ENCODE peak calls at places on chromosomes 1 and 21, in six cellular contexts. T, R, V, B, A and U are unnamed samples.

GRCh38 chr1:74468982-74469603 is 43.3 kb downstream of the LRRC53 start:
- DNase-seq in V (peak), A (no peak), B (peak), T (peak), R (no peak), U (no peak)

GRCh38 chr1:243580072-243580471 is 270.0 kb downstream of the AKT3 start:
- DNase-seq in B (no peak), T (peak), A (no peak), R (no peak), V (no peak), U (no peak)

GRCh38 chr1:155976062-155976912 is 2.1 kb downstream of the ARHGEF2 start:
- DNase-seq in R (peak), A (no peak), V (peak), B (no peak), T (peak), U (no peak)

GRCh38 chr1:2564815-2565415 is 8.7 kb downstream of the TNFRSF14 start:
- DNase-seq in V (no peak), T (no peak), A (no peak), B (no peak), R (no peak), U (no peak)

GRCh38 chr1:83131692-83131955 is 867.3 kb downstream of the TTLL7 start:
- DNase-seq in V (no peak), R (no peak), T (no peak), B (no peak), A (no peak), U (no peak)

GRCh38 chr1:24067978-24068377 is 44.0 kb downstream of the MYOM3 start:
- DNase-seq in T (no peak), V (no peak), B (no peak), R (no peak), A (no peak), U (no peak)

GRCh38 chr1:101239095-101240040 is 2.5 kb downstream of the S1PR1 start:
- DNase-seq in V (no peak), T (no peak), R (peak), B (no peak), A (no peak), U (no peak)

GRCh38 chr1:3595949-3596348 is 15.4 kb downstream of the MEGF6 start:
- DNase-seq in R (no peak), B (no peak), T (no peak), V (no peak), A (no peak), U (no peak)

GRCh38 chr21:41511858-41512257 is 3.9 kb upstream of the TMPRSS2 start:
- DNase-seq in A (no peak), R (no peak), B (no peak), V (no peak), T (no peak), U (no peak)

GRCh38 chr1:58815680-58816071 is 31.8 kb upstream of the JUN start:
- DNase-seq in V (no peak), A (no peak), R (peak), B (peak), T (no peak), U (no peak)

GRCh38 chr21:42102063-42102462 is 30.9 kb downstream of the UMODL1 start:
- DNase-seq in T (peak), V (no peak), B (no peak), A (no peak), R (no peak), U (no peak)

GRCh38 chr1:15678578-15678977 is 5.5 kb upstream of the PLEKHM2 start:
- DNase-seq in A (no peak), B (no peak), R (no peak), T (peak), V (peak), U (no peak)

GRCh38 chr1:248404024-248404423 is 1.2 kb downstream of the OR2T1 start:
- DNase-seq in A (no peak), R (no peak), B (peak), T (peak), V (no peak), U (no peak)

GRCh38 chr1:196651637-196652215 is at the start of gene CFH:
- DNase-seq in B (no peak), T (peak), V (peak), A (no peak), R (no peak), U (no peak)

GRCh38 chr21:44513389-44514217 is 26.4 kb downstream of the KRTAP10-1 start:
- DNase-seq in B (no peak), A (no peak), V (no peak), R (no peak), T (no peak), U (no peak)

GRCh38 chr1:40594187-40594531 is 62.7 kb downstream of the ZNF684 start:
- DNase-seq in T (no peak), V (no peak), B (no peak), A (no peak), R (no peak), U (no peak)

GRCh38 chr21:44332965-44333364 is 6.2 kb downstream of the CFAP410 start:
- DNase-seq in T (no peak), B (no peak), V (no peak), A (no peak), R (no peak), U (no peak)

GRCh38 chr1:229127301-229127700 is 143.6 kb upstream of the RAB4A start:
- DNase-seq in R (peak), T (peak), A (no peak), V (no peak), B (no peak), U (no peak)

GRCh38 chr21:14833221-14833620 is 231.6 kb downstream of the NRIP1 start:
- DNase-seq in R (no peak), T (no peak), A (no peak), V (no peak), B (no peak), U (no peak)

GRCh38 chr1:198534540-198535413 is 5.7 kb downstream of the ATP6V1G3 start:
- DNase-seq in T (no peak), B (no peak), V (no peak), R (no peak), A (no peak), U (no peak)

GRCh38 chr1:9449106-9449627 is 90.1 kb upstream of the SLC25A33 start:
- DNase-seq in R (no peak), B (no peak), T (peak), A (no peak), V (no peak), U (no peak)

GRCh38 chr1:214417545-214418210 is 133.7 kb downstream of the PTPN14 start:
- DNase-seq in V (no peak), A (no peak), B (no peak), T (no peak), R (no peak), U (no peak)

GRCh38 chr1:94259635-94260289 is 22.4 kb upstream of the ARHGAP29 start:
- DNase-seq in B (no peak), V (no peak), T (peak), A (no peak), R (no peak), U (no peak)

GRCh38 chr1:35001743-35002142 is 16.6 kb upstream of the TMEM35B start:
- DNase-seq in V (no peak), B (no peak), T (peak), A (no peak), R (no peak), U (no peak)

GRCh38 chr1:183622884-183623785 is 12.4 kb downstream of the ARPC5 start:
- DNase-seq in A (peak), V (no peak), R (no peak), B (peak), T (peak), U (no peak)

GRCh38 chr1:68230901-68231626 is 1.3 kb downstream of the WLS start:
- DNase-seq in V (no peak), T (no peak), A (no peak), B (no peak), R (no peak), U (no peak)

GRCh38 chr1:222704260-222704659 is 8.0 kb downstream of the AIDA start:
- DNase-seq in B (no peak), A (no peak), T (no peak), R (no peak), V (no peak), U (no peak)

GRCh38 chr1:30683699-30684098 is 39.7 kb downstream of the MATN1 start:
- DNase-seq in R (no peak), B (no peak), A (no peak), T (no peak), V (no peak), U (no peak)

GRCh38 chr1:29744684-29745490 is 508.6 kb downstream of the PTPRU start:
- DNase-seq in V (no peak), A (no peak), T (no peak), B (no peak), R (no peak), U (no peak)

GRCh38 chr1:230416430-230416829 is 9.7 kb downstream of the PGBD5 start:
- DNase-seq in T (no peak), R (no peak), V (no peak), B (no peak), A (no peak), U (no peak)

GRCh38 chr1:22689505-22689904 is 21.1 kb upstream of the EPHB2 start:
- DNase-seq in A (no peak), B (peak), V (peak), R (no peak), T (peak), U (no peak)

GRCh38 chr1:216502528-216503162 is 79.4 kb upstream of the USH2A start:
- DNase-seq in A (no peak), R (no peak), B (no peak), V (no peak), T (no peak), U (no peak)